ENCODE peak calls at places on chromosomes 2 and 18, in five cellular contexts. T is foreskin fibroblast, Q is PC-3, G is transverse colon, W is nephron progenitor cell. X is an unnamed sample.

GRCh38 chr2:97673187-97673914 is 3.8 kb downstream of the C2orf92 start:
- DNase-seq in Q (no peak), T (no peak), G (no peak), W (no peak), X (no peak)

GRCh38 chr2:10480359-10480949 is 32.3 kb upstream of the ODC1 start:
- DNase-seq in T (no peak), Q (no peak), W (no peak), G (no peak), X (no peak)

GRCh38 chr2:29218550-29219125 is 103.4 kb downstream of the CLIP4 start:
- DNase-seq in G (no peak), Q (no peak), T (no peak), W (no peak), X (no peak)

GRCh38 chr2:112493858-112494648 is 12.1 kb downstream of the TTL start:
- DNase-seq in Q (peak), G (peak), W (no peak), T (peak), X (no peak)

GRCh38 chr18:77102246-77103040 is 30.1 kb downstream of the MBP start:
- DNase-seq in W (no peak), G (no peak), T (peak), Q (peak), X (no peak)

GRCh38 chr2:60028819-60029218 is 524.6 kb downstream of the BCL11A start:
- DNase-seq in Q (no peak), W (no peak), T (no peak), G (no peak), X (no peak)

GRCh38 chr18:54672846-54673475 is 81.9 kb downstream of the DYNAP start:
- DNase-seq in G (peak), T (peak), W (peak), Q (peak), X (no peak)

GRCh38 chr2:15768142-15769088 is 171.9 kb upstream of the MYCN start:
- DNase-seq in W (peak), G (no peak), T (no peak), Q (no peak), X (no peak)

GRCh38 chr2:107824848-107825563 is 1.7 kb upstream of the RGPD4 start:
- DNase-seq in W (no peak), Q (no peak), G (no peak), T (no peak), X (no peak)

GRCh38 chr18:78688916-78689315 is 290.7 kb upstream of the SALL3 start:
- DNase-seq in T (no peak), W (no peak), G (no peak), Q (no peak), X (no peak)

GRCh38 chr2:9074930-9075329 is 71.4 kb upstream of the MBOAT2 start:
- DNase-seq in G (no peak), W (no peak), T (no peak), Q (no peak), X (no peak)

GRCh38 chr18:45050712-45051639 is 370.3 kb downstream of the SETBP1 start:
- DNase-seq in W (no peak), Q (peak), T (peak), G (no peak), X (no peak)

GRCh38 chr2:20877944-20878343 is 55.0 kb upstream of the LDAH start:
- DNase-seq in G (no peak), Q (no peak), W (no peak), T (no peak), X (no peak)

GRCh38 chr2:46749042-46749461 is 166.6 kb downstream of the MCFD2 start:
- DNase-seq in T (peak), Q (peak), G (no peak), W (no peak), X (no peak)

GRCh38 chr2:67524236-67524635 is 127.1 kb downstream of the ETAA1 start:
- DNase-seq in T (no peak), G (no peak), Q (no peak), W (no peak), X (no peak)

GRCh38 chr2:216714412-216714775 is 19.0 kb upstream of the IGFBP5 start:
- DNase-seq in G (no peak), Q (peak), W (no peak), T (no peak), X (no peak)

GRCh38 chr18:75111673-75112485 is 97.1 kb downstream of the PTGR3 start:
- DNase-seq in T (no peak), Q (peak), W (no peak), G (no peak), X (no peak)

GRCh38 chr2:106596844-106597243 is 109.7 kb downstream of the CD8B2 start:
- DNase-seq in W (no peak), Q (peak), G (no peak), T (no peak), X (no peak)

GRCh38 chr2:8517850-8518480 is 163.9 kb upstream of the ID2 start:
- DNase-seq in G (no peak), T (no peak), Q (no peak), W (no peak), X (no peak)

GRCh38 chr2:47014564-47015051 is 99.0 kb upstream of the MCFD2 start:
- DNase-seq in Q (peak), T (no peak), W (no peak), G (no peak), X (peak)

GRCh38 chr2:204365778-204366177 is 179.5 kb upstream of the PARD3B start:
- DNase-seq in Q (no peak), G (no peak), T (no peak), W (no peak), X (no peak)

GRCh38 chr2:29443086-29443485 is 327.9 kb downstream of the CLIP4 start:
- DNase-seq in Q (no peak), W (no peak), T (no peak), G (no peak), X (no peak)

GRCh38 chr2:183032200-183032794 is 6.0 kb downstream of the NCKAP1 start:
- DNase-seq in G (no peak), T (no peak), Q (no peak), W (no peak), X (no peak)

GRCh38 chr2:178143481-178143880 is 31.2 kb downstream of the RBM45 start:
- DNase-seq in Q (no peak), W (no peak), T (no peak), G (no peak), X (no peak)

GRCh38 chr18:12008181-12008767 is 27.0 kb downstream of the IMPA2 start:
- DNase-seq in Q (no peak), W (no peak), G (peak), T (no peak), X (no peak)

GRCh38 chr2:129233751-129234406 is 745.6 kb upstream of the RAB6C start:
- DNase-seq in T (no peak), G (no peak), Q (no peak), W (peak), X (peak)

GRCh38 chr18:48575301-48575657 is 36.4 kb downstream of the CTIF start:
- DNase-seq in G (no peak), T (no peak), W (no peak), Q (no peak), X (no peak)

GRCh38 chr2:158953926-158954763 is 14.3 kb upstream of the TANC1 start:
- DNase-seq in W (peak), Q (peak), G (peak), T (peak), X (peak)

GRCh38 chr2:122451697-122452096 is 696.2 kb downstream of the TSN start:
- DNase-seq in Q (no peak), T (no peak), W (no peak), G (no peak), X (no peak)

GRCh38 chr18:60684843-60685513 is 312.4 kb upstream of the MC4R start:
- DNase-seq in Q (peak), G (no peak), T (peak), W (no peak), X (no peak)

GRCh38 chr2:216694201-216694825 is 1.0 kb downstream of the IGFBP5 start:
- DNase-seq in G (peak), W (peak), Q (peak), T (no peak), X (peak)

GRCh38 chr2:180240774-180241173 is 233.7 kb upstream of the CWC22 start:
- DNase-seq in Q (peak), G (no peak), T (no peak), W (no peak), X (no peak)

GRCh38 chr2:180238729-180239128 is 231.6 kb upstream of the CWC22 start:
- DNase-seq in W (no peak), Q (no peak), T (no peak), G (no peak), X (no peak)
- TF ChIP-seq CTCF in W (no peak), Q (no peak), T (no peak), G (no peak), X (no peak)

DNA sequence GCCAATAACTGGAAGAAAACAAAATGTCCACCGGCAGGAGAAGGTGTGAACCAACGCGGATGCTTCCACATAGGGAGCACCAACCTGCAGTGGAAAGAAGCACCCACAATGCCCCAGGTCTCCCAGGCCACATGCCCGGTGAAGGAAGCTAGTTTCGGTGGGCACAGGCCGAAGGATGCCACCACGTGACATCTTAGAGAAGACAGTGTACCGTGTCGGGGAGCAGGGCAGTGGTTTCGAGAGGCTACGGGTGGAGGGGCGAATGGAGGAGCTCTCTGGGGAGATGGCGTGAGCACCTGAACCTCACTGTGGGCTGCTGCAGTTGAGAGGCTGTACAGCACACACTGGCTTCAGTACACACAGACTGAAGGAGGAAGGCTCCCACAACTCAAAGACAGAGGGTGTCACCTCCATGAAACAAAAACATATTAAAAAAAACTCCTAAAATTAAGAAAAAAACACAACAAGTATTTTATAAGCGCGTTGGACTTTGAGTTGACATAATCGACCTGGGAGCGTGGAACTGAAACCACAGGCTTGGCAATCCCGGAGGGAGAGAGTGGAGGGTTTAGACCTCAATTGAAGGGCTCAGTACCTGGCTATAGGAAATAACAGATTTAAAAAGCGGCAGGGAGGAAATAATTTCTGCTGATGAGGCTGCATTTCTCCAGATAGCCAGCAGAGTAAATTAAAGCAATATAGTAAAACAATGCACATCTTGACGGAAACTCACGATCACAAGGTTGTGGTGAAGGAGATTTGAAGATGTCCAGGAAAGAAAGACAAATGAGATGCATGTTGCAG is 160.1 kb downstream of the RTP5 start:
- DNase-seq in Q (no peak), G (no peak), T (no peak), W (no peak), X (no peak)
- TF ChIP-seq CTCF in Q (no peak), G (no peak), T (no peak), W (no peak), X (no peak)

GRCh38 chr2:205998601-205999000 is 87.4 kb downstream of the INO80D start:
- DNase-seq in T (no peak), Q (no peak), W (no peak), G (no peak), X (no peak)

DNA sequence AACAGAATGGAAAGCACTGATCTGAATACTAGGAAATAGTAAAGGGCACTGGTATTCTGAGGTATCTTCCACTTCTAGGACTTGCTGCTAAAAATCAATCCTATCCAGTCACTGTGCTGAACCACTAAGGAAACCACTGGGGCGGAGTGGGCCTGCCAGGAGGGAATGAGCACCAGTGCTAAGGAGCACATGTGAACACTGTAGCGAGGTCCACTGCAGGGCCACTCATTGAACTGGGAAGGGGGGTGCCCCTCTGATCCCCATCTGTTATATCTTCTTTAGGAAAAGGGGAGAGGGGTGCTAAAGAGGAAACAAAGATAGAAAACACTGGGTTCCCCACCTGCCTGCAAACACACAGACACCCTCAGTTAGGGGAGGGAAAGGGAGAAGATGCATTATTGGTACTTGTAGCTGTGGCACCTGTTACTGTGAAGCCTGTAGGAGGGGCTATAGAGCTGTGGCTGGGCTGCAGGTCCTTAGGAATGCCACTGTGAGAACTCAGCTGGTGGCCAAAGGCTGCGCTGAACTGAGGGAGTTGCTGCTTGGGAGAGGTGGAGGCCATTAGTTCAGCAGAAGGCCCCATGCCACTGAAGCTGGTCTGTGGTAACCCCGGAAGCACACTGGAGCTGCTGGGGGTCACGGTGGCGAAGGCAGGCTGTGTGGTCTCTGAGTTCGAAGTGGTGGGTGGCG is 81.8 kb downstream of the INO80D start:
- DNase-seq in Q (peak), G (peak), T (no peak), W (peak), X (no peak)
- TF ChIP-seq CTCF in Q (peak), G (peak), T (no peak), W (peak), X (no peak)

DNA sequence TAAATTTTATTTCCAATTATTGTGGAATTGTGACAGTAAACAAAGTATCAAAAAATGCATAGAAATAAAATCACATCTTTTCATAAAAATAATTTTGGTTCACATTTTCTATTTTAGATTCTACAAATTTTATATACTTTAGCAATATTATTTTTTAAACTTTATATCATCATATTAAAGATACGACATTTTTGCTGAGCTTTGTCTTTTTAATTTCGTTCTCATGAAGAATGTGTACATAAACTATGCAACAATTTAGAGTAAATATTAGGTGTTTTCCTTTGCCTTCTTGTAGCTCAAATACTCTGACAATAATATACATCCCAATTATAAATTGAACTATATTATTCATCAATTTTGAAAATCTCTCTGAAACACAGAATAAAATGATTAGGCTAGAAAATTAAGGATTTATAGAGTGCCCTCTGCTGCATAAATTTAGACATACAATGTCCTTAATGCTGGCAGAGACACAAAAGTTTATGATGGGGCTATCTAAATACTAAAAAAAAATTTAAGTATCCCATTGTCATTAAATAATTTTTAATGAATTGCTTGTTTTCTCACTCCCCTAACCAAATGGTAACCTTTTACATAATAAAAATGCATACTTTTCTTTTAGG is 45.7 kb downstream of the CCDC102B start:
- DNase-seq in W (no peak), G (no peak), Q (peak), T (no peak), X (no peak)
- TF ChIP-seq CTCF in W (no peak), G (no peak), Q (peak), T (peak), X (no peak)

GRCh38 chr2:195022514-195022842 is 634.5 kb upstream of the SLC39A10 start:
- DNase-seq in T (no peak), W (no peak), Q (no peak), G (no peak), X (no peak)

GRCh38 chr2:195018462-195018861 is 638.6 kb upstream of the SLC39A10 start:
- DNase-seq in G (no peak), Q (no peak), W (no peak), T (no peak), X (no peak)

GRCh38 chr2:195017890-195018289 is 639.1 kb upstream of the SLC39A10 start:
- DNase-seq in T (no peak), W (no peak), Q (no peak), G (no peak), X (no peak)

GRCh38 chr2:195021704-195022513 is 635.1 kb upstream of the SLC39A10 start:
- DNase-seq in W (no peak), Q (no peak), T (no peak), G (no peak), X (no peak)

GRCh38 chr2:195016821-195017220 is 640.2 kb upstream of the SLC39A10 start:
- DNase-seq in Q (no peak), G (no peak), T (peak), W (no peak), X (no peak)
- TF ChIP-seq CTCF in Q (no peak), G (no peak), T (no peak), W (no peak), X (no peak)

GRCh38 chr2:241798081-241798630 is 10.8 kb upstream of the NEU4 start:
- DNase-seq in Q (no peak), T (no peak), G (peak), W (no peak), X (no peak)
- TF ChIP-seq CTCF in Q (no peak), T (no peak), G (no peak), W (no peak), X (no peak)

DNA sequence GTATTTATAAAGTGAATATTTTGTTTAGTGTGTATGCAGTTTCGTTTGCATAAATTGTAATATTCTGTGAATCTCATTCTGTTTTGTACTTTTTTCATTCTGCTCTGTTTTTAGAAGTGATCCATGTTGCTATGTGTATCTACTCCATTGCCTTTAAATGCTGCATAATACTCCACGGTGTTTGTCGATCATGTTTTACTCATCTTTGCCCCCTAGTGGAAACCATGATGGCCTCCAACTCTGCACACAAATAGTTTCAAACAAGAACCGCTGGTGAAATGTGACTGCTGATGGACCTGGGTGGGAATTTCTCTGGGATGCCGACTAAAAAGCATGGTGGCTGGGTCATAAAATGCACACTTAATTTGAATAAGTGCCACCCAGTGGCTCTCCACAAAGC is 32.0 kb upstream of the SKOR2 start:
- DNase-seq in Q (peak), W (no peak), G (no peak), T (no peak), X (no peak)
- TF ChIP-seq CTCF in Q (peak), W (peak), G (peak), T (peak), X (no peak)

GRCh38 chr2:219514196-219514761 is at the start of gene ASIC4:
- DNase-seq in T (no peak), G (no peak), Q (no peak), W (peak), X (no peak)
- TF ChIP-seq CTCF in T (no peak), G (no peak), Q (no peak), W (no peak), X (no peak)

DNA sequence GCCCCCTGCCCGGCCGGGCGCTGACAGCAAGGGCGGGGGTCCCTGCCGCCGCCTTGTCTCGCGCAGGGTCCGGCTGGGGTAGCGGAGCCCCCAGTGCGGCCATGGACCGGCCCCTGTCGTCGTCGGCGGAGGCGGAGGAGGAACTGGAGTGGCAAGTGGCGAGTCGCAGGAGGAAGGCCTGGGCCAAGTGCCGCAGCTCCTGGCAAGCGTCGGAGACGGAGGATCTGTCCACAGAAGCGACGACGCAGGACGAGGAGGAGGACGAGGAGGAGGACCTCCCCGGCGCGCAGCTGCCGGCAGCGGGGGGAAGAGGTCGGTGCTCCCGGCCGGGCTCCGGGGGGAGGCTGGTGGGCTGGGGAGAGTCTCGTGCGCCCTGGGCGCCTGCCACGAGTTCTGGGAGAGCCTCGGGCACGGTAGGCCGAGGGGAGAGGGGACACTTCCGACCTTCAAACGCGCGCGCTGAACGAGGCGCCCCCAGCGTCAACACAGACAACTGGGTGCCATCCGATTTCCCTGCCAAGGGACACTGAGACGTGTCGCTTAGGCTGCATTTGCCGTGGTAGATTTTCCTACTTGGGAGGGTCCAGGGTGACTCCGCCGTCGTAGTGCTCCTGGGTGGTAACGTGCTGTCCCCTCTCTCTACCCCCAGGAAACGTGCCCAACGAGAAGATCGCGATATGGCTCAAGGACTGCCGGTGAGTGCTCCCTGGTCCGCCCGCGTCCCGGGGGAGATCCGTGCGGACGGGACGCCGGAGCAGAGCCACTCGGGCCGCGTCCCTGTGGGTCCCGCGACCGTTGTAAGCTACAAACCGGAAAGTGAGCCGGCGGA is 650 bp downstream of the ITPRID2 start:
- DNase-seq in Q (peak), W (peak), G (peak), T (peak), X (peak)
- TF ChIP-seq CTCF in Q (peak), W (no peak), G (peak), T (peak), X (no peak)